ENCODE peak calls at places on chromosomes 7 and 10, in nine cellular contexts. E is stomach; Q is IMR-90; D is lower leg skin; X is keratinocyte; P is tibial artery; I is AG04450; Z is colonic mucosa; G is naive thymus-derived CD4-positive, alpha-beta T cell. S is an unnamed sample.

GRCh38 chr10:122551450-122551849 is 9.1 kb upstream of the DMBT1 start:
- DNase-seq in G (no peak), Q (no peak), I (no peak), P (no peak), X (no peak), Z (no peak), E (no peak), D (no peak), S (peak; percentile 44)

GRCh38 chr7:25314729-25315267 is 86.5 kb upstream of the NPVF start:
- DNase-seq in G (no peak), D (no peak), Q (no peak), P (no peak), E (no peak), Z (peak; percentile 59), I (no peak), X (no peak), S (no peak)

GRCh38 chr10:29921071-29921446 is 138.3 kb downstream of the JCAD start:
- DNase-seq in P (peak; percentile 73), D (no peak), X (no peak), Q (no peak), Z (no peak), E (no peak), I (no peak), G (no peak), S (peak; percentile 20)

GRCh38 chr7:108239501-108240225 is 109.5 kb upstream of the LAMB4 start:
- DNase-seq in X (no peak), P (no peak), E (no peak), G (no peak), D (no peak), Z (no peak), Q (no peak), I (no peak), S (no peak)

GRCh38 chr10:52665821-52666220 is 106.8 kb downstream of the MBL2 start:
- DNase-seq in D (no peak), G (no peak), P (no peak), E (no peak), Q (no peak), I (no peak), X (no peak), Z (no peak), S (no peak)

GRCh38 chr7:100582041-100582579 is 3.8 kb downstream of the LRCH4 start:
- DNase-seq in X (no peak), I (no peak), Q (no peak), G (no peak), Z (no peak), E (peak; percentile 86), D (no peak), P (no peak), S (no peak)

GRCh38 chr10:43262043-43262901 is 4.6 kb downstream of the RASGEF1A start:
- DNase-seq in Z (peak; percentile 16), I (no peak), X (no peak), Q (no peak), G (no peak), E (no peak), P (no peak), D (peak; percentile 75), S (no peak)

GRCh38 chr7:46131916-46132795 is 211.1 kb upstream of the IGFBP3 start:
- DNase-seq in G (no peak), P (no peak), X (no peak), E (no peak), Q (no peak), I (no peak), D (no peak), Z (no peak), S (no peak)

GRCh38 chr10:98269435-98269912 is 1.5 kb upstream of the LOXL4 start:
- DNase-seq in Q (peak; percentile 73), I (peak; percentile 41), G (no peak), P (peak; percentile 97), D (peak; percentile 94), E (no peak), Z (peak; percentile 59), X (peak; percentile 69), S (peak; percentile 86)

GRCh38 chr7:159098795-159099194 is 45.9 kb downstream of the VIPR2 start:
- DNase-seq in Z (no peak), G (no peak), D (peak; percentile 82), E (peak; percentile 25), P (peak; percentile 84), I (no peak), Q (no peak), X (no peak), S (no peak)

GRCh38 chr10:118568327-118568848 is 27.1 kb downstream of the PRLHR start:
- DNase-seq in E (no peak), Q (peak; percentile 56), G (peak; percentile 55), I (peak; percentile 10), X (no peak), P (no peak), D (no peak), Z (peak; percentile 62), S (peak; percentile 65)

GRCh38 chr7:132102942-132103341 is 473.3 kb downstream of the PLXNA4 start:
- DNase-seq in X (no peak), Z (no peak), I (no peak), Q (no peak), D (peak; percentile 77), E (no peak), G (no peak), P (no peak), S (no peak)

GRCh38 chr10:50576245-50576815 is 47.4 kb downstream of the SGMS1 start:
- DNase-seq in I (no peak), G (no peak), D (no peak), Q (peak; percentile 49), Z (no peak), E (no peak), X (no peak), P (no peak), S (peak; percentile 17)

GRCh38 chr7:95632609-95633008 is 36.3 kb upstream of the PDK4 start:
- DNase-seq in I (no peak), G (no peak), Q (peak; percentile 8), P (no peak), X (no peak), D (no peak), Z (no peak), E (no peak), S (no peak)

GRCh38 chr10:80204801-80205477 is 398 bp downstream of the ANXA11 start:
- DNase-seq in Q (peak; percentile 30), G (no peak), X (no peak), D (no peak), E (peak; percentile 48), P (no peak), Z (peak; percentile 44), I (no peak), S (peak; percentile 63)

GRCh38 chr10:61663466-61663865 is 737 bp downstream of the CABCOCO1 start:
- DNase-seq in E (no peak), P (no peak), X (no peak), Z (no peak), Q (no peak), I (no peak), G (no peak), D (no peak), S (no peak)
- H3K4me3 ChIP-seq in E (peak overlapping the region; percentile 61), P (peak overlapping the region; percentile 61), X (no peak overlapping the region), Z (no peak overlapping the region), Q (no peak overlapping the region), I (no peak overlapping the region), G (no peak overlapping the region), D (no peak overlapping the region), S (peak overlapping the region; percentile 59)

GRCh38 chr7:66152538-66153191 is 38.0 kb downstream of the CRCP start:
- DNase-seq in Q (peak; percentile 34), G (no peak), D (no peak), E (no peak), Z (no peak), P (no peak), X (no peak), I (no peak), S (no peak)

GRCh38 chr7:66145404-66145843 is 30.8 kb downstream of the CRCP start:
- DNase-seq in I (peak; percentile 75), E (peak; percentile 36), Q (peak; percentile 84), P (peak; percentile 70), G (no peak), Z (peak; percentile 41), D (peak; percentile 87), X (no peak), S (peak; percentile 59)

GRCh38 chr7:66146701-66147100 is 32.1 kb downstream of the CRCP start:
- DNase-seq in Z (no peak), P (no peak), Q (peak; percentile 63), X (no peak), E (no peak), G (no peak), I (no peak), D (peak; percentile 81), S (no peak)

GRCh38 chr7:66153691-66154090 is 39.0 kb downstream of the CRCP start:
- DNase-seq in D (no peak), X (no peak), P (no peak), Q (no peak), G (no peak), I (no peak), E (no peak), Z (no peak), S (no peak)

DNA sequence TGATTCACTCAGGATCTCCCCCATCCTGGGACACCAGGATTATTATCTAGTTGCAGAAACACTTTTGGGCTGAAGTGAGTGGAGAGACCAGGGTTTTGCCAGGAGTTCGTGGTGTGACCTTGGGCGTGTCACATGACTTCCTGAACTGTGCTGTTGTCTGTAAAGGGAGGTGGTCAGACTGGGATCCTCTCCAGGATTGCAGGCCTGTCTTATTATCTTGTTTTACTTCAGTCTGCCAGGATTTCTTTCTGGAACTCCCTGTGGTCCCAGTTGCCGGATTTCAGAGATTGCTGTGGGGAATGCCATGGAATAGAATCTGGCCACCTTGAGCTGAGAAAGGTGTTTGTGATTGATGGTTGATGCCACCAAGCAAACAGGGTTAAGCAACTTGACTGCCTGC is 35.8 kb downstream of the CRCP start:
- DNase-seq in G (no peak), P (peak; percentile 79), I (no peak), D (peak; percentile 88), E (no peak), Z (peak; percentile 60), Q (peak; percentile 76), X (no peak), S (peak; percentile 66)
- H3K4me3 ChIP-seq in G (no peak overlapping the region), P (no peak overlapping the region), I (no peak overlapping the region), D (no peak overlapping the region), E (no peak overlapping the region), Z (no peak overlapping the region), Q (no peak overlapping the region), X (no peak overlapping the region), S (no peak overlapping the region)

DNA sequence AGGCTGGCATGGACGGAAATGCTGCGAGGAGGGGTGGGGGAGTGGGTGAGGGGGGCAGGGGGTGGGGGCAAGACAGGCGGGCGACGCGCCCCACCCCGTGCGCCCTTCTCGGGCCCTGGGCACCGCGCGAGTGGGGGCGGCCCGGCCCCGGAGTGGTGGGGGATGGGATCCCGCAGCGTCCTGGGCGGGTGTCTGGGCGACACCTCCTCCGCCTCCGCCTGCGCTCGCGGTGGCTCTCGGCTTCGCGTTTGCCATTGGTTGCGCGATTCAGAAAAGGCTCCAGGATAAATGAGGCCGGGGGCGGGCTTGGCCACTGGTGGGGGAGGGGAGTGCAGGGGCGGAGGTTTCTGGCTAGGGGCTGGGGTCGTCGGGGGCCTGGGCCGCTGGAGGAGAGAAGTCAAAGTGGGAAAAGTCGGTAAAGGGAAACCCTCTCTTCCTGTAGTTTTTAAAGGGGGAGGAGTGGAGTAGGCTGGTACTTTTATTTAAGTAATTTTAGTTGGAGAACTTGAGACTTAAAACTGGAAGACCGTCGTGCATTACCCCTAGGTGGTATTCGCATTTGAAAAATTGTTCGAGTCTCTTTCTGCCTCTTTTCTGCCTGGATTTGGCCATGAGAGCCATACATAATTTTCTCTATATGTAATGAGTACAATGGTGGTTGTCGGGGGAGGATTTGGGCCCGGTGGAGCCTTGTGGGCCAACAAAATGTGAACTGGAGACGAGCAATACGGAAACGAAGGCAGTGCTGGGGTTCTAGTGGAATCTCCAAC is 984 bp upstream of the IGF2BP3 start:
- DNase-seq in P (no peak), G (no peak), X (no peak), Z (peak; percentile 62), E (no peak), I (no peak), Q (peak; percentile 68), D (no peak), S (peak; percentile 17)
- H3K4me3 ChIP-seq in P (peak overlapping the region; percentile 9), G (no peak overlapping the region), X (peak overlapping the region; percentile 66), Z (peak overlapping the region; percentile 36), E (peak overlapping the region; percentile 40), I (peak overlapping the region; percentile 89), Q (peak overlapping the region; percentile 57), D (no peak overlapping the region), S (no peak overlapping the region)

GRCh38 chr10:75432763-75433162 is 1.3 kb downstream of the LRMDA start:
- DNase-seq in Q (no peak), G (no peak), E (no peak), D (peak; percentile 37), I (no peak), X (no peak), Z (no peak), P (no peak), S (no peak)
- H3K4me3 ChIP-seq in Q (no peak overlapping the region), G (no peak overlapping the region), E (no peak overlapping the region), D (no peak overlapping the region), I (no peak overlapping the region), X (no peak overlapping the region), Z (no peak overlapping the region), P (no peak overlapping the region), S (no peak overlapping the region)

S was measured in heart right ventricle.